ENCODE peak calls at places on chromosomes 6 and 20, in nine cellular contexts. One of them, this sample, is unnamed.
A peak's percentile ranks its signal among the peaks of the same experiment; 100 is the strongest.

GRCh38 chr6:159943101-159943632 is 25.7 kb upstream of the IGF2R start:
- DNase-seq in fibroblast of lung: peak; percentile 47
- DNase-seq in CD8-positive, alpha-beta T cell: no peak
- DNase-seq in neural progenitor cell: no peak
- DNase-seq in CD8-positive, alpha-beta memory T cell: no peak
- DNase-seq in testis: peak; percentile 62
- DNase-seq in Caco-2: no peak
- DNase-seq in AG04450: no peak
- DNase-seq in endothelial cell of umbilical vein: no peak
- DNase-seq in this sample: peak; percentile 69

GRCh38 chr6:6352772-6353171 is 32.3 kb upstream of the F13A1 start:
- DNase-seq in AG04450: no peak
- DNase-seq in CD8-positive, alpha-beta memory T cell: no peak
- DNase-seq in endothelial cell of umbilical vein: no peak
- DNase-seq in Caco-2: no peak
- DNase-seq in neural progenitor cell: no peak
- DNase-seq in fibroblast of lung: no peak
- DNase-seq in CD8-positive, alpha-beta T cell: no peak
- DNase-seq in testis: no peak
- DNase-seq in this sample: no peak

GRCh38 chr6:13554929-13555333 is 19.5 kb upstream of the SIRT5 start:
- DNase-seq in testis: no peak
- DNase-seq in CD8-positive, alpha-beta memory T cell: no peak
- DNase-seq in neural progenitor cell: peak; percentile 66
- DNase-seq in endothelial cell of umbilical vein: peak; percentile 70
- DNase-seq in AG04450: no peak
- DNase-seq in CD8-positive, alpha-beta T cell: no peak
- DNase-seq in Caco-2: no peak
- DNase-seq in fibroblast of lung: peak; percentile 59
- DNase-seq in this sample: no peak

GRCh38 chr20:4559106-4559505 is 162.6 kb upstream of the PRND start:
- DNase-seq in CD8-positive, alpha-beta T cell: no peak
- DNase-seq in fibroblast of lung: no peak
- DNase-seq in AG04450: no peak
- DNase-seq in neural progenitor cell: no peak
- DNase-seq in Caco-2: no peak
- DNase-seq in testis: no peak
- DNase-seq in endothelial cell of umbilical vein: no peak
- DNase-seq in CD8-positive, alpha-beta memory T cell: no peak
- DNase-seq in this sample: no peak

GRCh38 chr6:134035823-134036296 is 16.6 kb downstream of the SLC2A12 start:
- DNase-seq in Caco-2: no peak
- DNase-seq in AG04450: no peak
- DNase-seq in CD8-positive, alpha-beta T cell: no peak
- DNase-seq in CD8-positive, alpha-beta memory T cell: no peak
- DNase-seq in endothelial cell of umbilical vein: peak; percentile 19
- DNase-seq in testis: no peak
- DNase-seq in neural progenitor cell: no peak
- DNase-seq in fibroblast of lung: peak; percentile 92
- DNase-seq in this sample: peak; percentile 61

GRCh38 chr6:16725145-16725864 is 36.0 kb downstream of the ATXN1 start:
- DNase-seq in testis: no peak
- DNase-seq in CD8-positive, alpha-beta memory T cell: no peak
- DNase-seq in Caco-2: no peak
- DNase-seq in endothelial cell of umbilical vein: peak; percentile 96
- DNase-seq in AG04450: peak; percentile 71
- DNase-seq in CD8-positive, alpha-beta T cell: no peak
- DNase-seq in neural progenitor cell: no peak
- DNase-seq in fibroblast of lung: peak; percentile 81
- DNase-seq in this sample: no peak

GRCh38 chr6:48423640-48424365 is 312.8 kb upstream of the PTCHD4 start:
- DNase-seq in neural progenitor cell: no peak
- DNase-seq in fibroblast of lung: peak; percentile 56
- DNase-seq in CD8-positive, alpha-beta T cell: no peak
- DNase-seq in testis: no peak
- DNase-seq in AG04450: peak; percentile 7
- DNase-seq in CD8-positive, alpha-beta memory T cell: no peak
- DNase-seq in endothelial cell of umbilical vein: no peak
- DNase-seq in Caco-2: no peak
- DNase-seq in this sample: peak; percentile 10

GRCh38 chr6:106883808-106884262 is 90.7 kb downstream of the CD24 start:
- DNase-seq in endothelial cell of umbilical vein: no peak
- DNase-seq in CD8-positive, alpha-beta memory T cell: no peak
- DNase-seq in CD8-positive, alpha-beta T cell: no peak
- DNase-seq in neural progenitor cell: peak; percentile 26
- DNase-seq in AG04450: no peak
- DNase-seq in Caco-2: no peak
- DNase-seq in testis: no peak
- DNase-seq in fibroblast of lung: no peak
- DNase-seq in this sample: no peak

GRCh38 chr20:6700563-6701328 is 66.7 kb upstream of the BMP2 start:
- DNase-seq in endothelial cell of umbilical vein: peak; percentile 90
- DNase-seq in CD8-positive, alpha-beta T cell: no peak
- DNase-seq in testis: peak; percentile 20
- DNase-seq in fibroblast of lung: no peak
- DNase-seq in neural progenitor cell: no peak
- DNase-seq in AG04450: no peak
- DNase-seq in Caco-2: no peak
- DNase-seq in CD8-positive, alpha-beta memory T cell: no peak
- DNase-seq in this sample: no peak

GRCh38 chr6:79630883-79631799 is at the start of gene SH3BGRL2:
- DNase-seq in AG04450: peak; percentile 24
- DNase-seq in testis: peak; percentile 76
- DNase-seq in CD8-positive, alpha-beta T cell: peak; percentile 61
- DNase-seq in neural progenitor cell: peak; percentile 95
- DNase-seq in CD8-positive, alpha-beta memory T cell: no peak
- DNase-seq in fibroblast of lung: peak; percentile 74
- DNase-seq in Caco-2: peak; percentile 89
- DNase-seq in endothelial cell of umbilical vein: peak; percentile 81
- DNase-seq in this sample: peak; percentile 67

GRCh38 chr6:33277663-33278391 is 904 bp downstream of the B3GALT4 start:
- DNase-seq in neural progenitor cell: peak; percentile 29
- DNase-seq in AG04450: no peak
- DNase-seq in CD8-positive, alpha-beta memory T cell: peak; percentile 16
- DNase-seq in testis: no peak
- DNase-seq in fibroblast of lung: peak; percentile 11
- DNase-seq in CD8-positive, alpha-beta T cell: peak; percentile 63
- DNase-seq in endothelial cell of umbilical vein: no peak
- DNase-seq in Caco-2: peak; percentile 68
- DNase-seq in this sample: no peak

GRCh38 chr6:168865-169455 is 123.3 kb upstream of the DUSP22 start:
- DNase-seq in endothelial cell of umbilical vein: peak; percentile 37
- DNase-seq in fibroblast of lung: peak; percentile 38
- DNase-seq in Caco-2: no peak
- DNase-seq in neural progenitor cell: peak; percentile 49
- DNase-seq in AG04450: no peak
- DNase-seq in testis: no peak
- DNase-seq in CD8-positive, alpha-beta T cell: no peak
- DNase-seq in CD8-positive, alpha-beta memory T cell: no peak
- DNase-seq in this sample: no peak

DNA sequence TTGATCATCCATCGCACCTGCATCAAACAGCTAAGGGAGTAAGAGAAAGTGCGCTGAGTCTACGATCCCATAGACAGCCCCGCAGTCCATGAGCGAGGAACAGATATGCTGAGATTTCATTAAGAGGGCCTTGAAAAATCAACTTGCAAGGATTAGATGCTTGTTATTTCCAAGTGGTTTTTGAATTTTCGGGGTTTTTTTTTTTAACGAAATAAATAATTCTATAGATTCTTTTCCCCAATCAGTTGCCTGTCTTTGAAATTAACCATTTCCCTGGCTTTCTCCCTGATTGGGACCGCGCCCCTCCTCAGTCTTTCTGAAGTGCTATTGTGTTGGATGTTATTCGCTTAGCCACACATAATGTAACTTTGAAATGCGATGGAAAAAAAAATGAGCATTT is 48.6 kb downstream of the GNAS-AS1 start:
- DNase-seq in Caco-2: no peak
- DNase-seq in CD8-positive, alpha-beta memory T cell: no peak
- DNase-seq in AG04450: no peak
- DNase-seq in CD8-positive, alpha-beta T cell: no peak
- DNase-seq in fibroblast of lung: no peak
- DNase-seq in neural progenitor cell: no peak
- DNase-seq in testis: no peak
- DNase-seq in endothelial cell of umbilical vein: no peak
- DNase-seq in this sample: no peak
- H3K27me3 ChIP-seq in Caco-2: no peaks in the 10 kb centered on the region
- H3K27me3 ChIP-seq in CD8-positive, alpha-beta memory T cell: no peaks in the 10 kb centered on the region
- H3K27me3 ChIP-seq in AG04450: peaks cover 30% of the 10 kb centered on the region
- H3K27me3 ChIP-seq in CD8-positive, alpha-beta T cell: no peaks in the 10 kb centered on the region
- H3K27me3 ChIP-seq in fibroblast of lung: no peaks in the 10 kb centered on the region
- H3K27me3 ChIP-seq in neural progenitor cell: no peaks in the 10 kb centered on the region
- H3K27me3 ChIP-seq in testis: no peaks in the 10 kb centered on the region
- H3K27me3 ChIP-seq in endothelial cell of umbilical vein: no peaks in the 10 kb centered on the region
- H3K27me3 ChIP-seq in this sample: peaks cover 3% of the 10 kb centered on the region

DNA sequence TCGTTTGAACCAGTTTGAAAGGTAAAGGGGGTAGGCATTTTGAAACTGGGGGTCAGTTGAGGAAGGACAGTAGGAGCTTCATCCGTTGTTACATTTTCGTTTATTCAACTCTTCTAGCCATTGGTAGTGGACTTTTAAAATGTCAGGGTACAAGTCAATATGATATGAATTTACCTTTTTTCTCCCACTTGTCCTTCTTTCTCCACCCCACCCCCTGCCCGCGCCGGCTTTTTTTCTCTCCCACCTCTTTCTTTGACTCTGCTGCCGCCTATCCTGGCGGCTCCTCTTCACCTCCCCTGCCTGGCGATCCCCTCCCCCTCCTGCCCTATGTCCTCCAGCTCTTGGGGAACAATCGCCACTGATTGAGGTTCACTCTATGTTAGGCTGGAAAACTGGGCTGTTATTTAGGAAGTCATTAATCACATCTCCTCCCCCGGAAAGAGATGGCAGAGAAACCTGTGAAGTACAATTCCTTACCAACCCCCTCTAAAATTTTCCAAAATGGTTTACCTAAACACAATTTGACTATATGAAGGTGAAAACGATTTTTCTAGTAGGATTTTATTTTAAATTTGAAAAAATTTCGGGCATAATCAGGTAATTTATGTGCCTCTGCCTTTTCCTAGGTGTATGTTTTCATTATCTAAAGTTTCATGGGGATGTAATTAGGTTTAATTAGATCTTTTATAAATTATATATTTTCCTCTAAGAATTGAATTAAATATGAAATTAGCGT is 812 bp upstream of the LIN28B start:
- DNase-seq in endothelial cell of umbilical vein: no peak
- DNase-seq in CD8-positive, alpha-beta memory T cell: no peak
- DNase-seq in CD8-positive, alpha-beta T cell: no peak
- DNase-seq in fibroblast of lung: no peak
- DNase-seq in testis: no peak
- DNase-seq in Caco-2: peak; percentile 60
- DNase-seq in neural progenitor cell: peak; percentile 93
- DNase-seq in AG04450: no peak
- DNase-seq in this sample: no peak
- H3K4me3 ChIP-seq in endothelial cell of umbilical vein: no peak overlapping the region
- H3K4me3 ChIP-seq in CD8-positive, alpha-beta memory T cell: no peak overlapping the region
- H3K4me3 ChIP-seq in CD8-positive, alpha-beta T cell: no peak overlapping the region
- H3K4me3 ChIP-seq in fibroblast of lung: no peak overlapping the region
- H3K4me3 ChIP-seq in testis: no peak overlapping the region
- H3K4me3 ChIP-seq in Caco-2: peak overlapping the region; percentile 63
- H3K4me3 ChIP-seq in neural progenitor cell: peak overlapping the region; percentile 65
- H3K4me3 ChIP-seq in AG04450: no peak overlapping the region
- H3K4me3 ChIP-seq in this sample: no peak overlapping the region

GRCh38 chr20:35952480-35953410 is 1.6 kb downstream of the SCAND1 start:
- DNase-seq in Caco-2: no peak
- DNase-seq in AG04450: peak; percentile 23
- DNase-seq in CD8-positive, alpha-beta memory T cell: no peak
- DNase-seq in endothelial cell of umbilical vein: peak; percentile 27
- DNase-seq in fibroblast of lung: peak; percentile 44
- DNase-seq in CD8-positive, alpha-beta T cell: no peak
- DNase-seq in testis: no peak
- DNase-seq in neural progenitor cell: no peak
- DNase-seq in this sample: peak; percentile 20

GRCh38 chr20:35956616-35957015 is 2.3 kb upstream of the SCAND1 start:
- DNase-seq in CD8-positive, alpha-beta T cell: no peak
- DNase-seq in neural progenitor cell: no peak
- DNase-seq in Caco-2: no peak
- DNase-seq in testis: no peak
- DNase-seq in CD8-positive, alpha-beta memory T cell: no peak
- DNase-seq in fibroblast of lung: no peak
- DNase-seq in endothelial cell of umbilical vein: no peak
- DNase-seq in AG04450: no peak
- DNase-seq in this sample: no peak

GRCh38 chr20:35953411-35954199 is 697 bp downstream of the SCAND1 start:
- DNase-seq in neural progenitor cell: peak; percentile 69
- DNase-seq in endothelial cell of umbilical vein: peak; percentile 72
- DNase-seq in CD8-positive, alpha-beta T cell: peak; percentile 82
- DNase-seq in CD8-positive, alpha-beta memory T cell: peak; percentile 70
- DNase-seq in testis: peak; percentile 40
- DNase-seq in AG04450: no peak
- DNase-seq in Caco-2: peak; percentile 73
- DNase-seq in fibroblast of lung: peak; percentile 51
- DNase-seq in this sample: peak; percentile 18

GRCh38 chr20:35954200-35954906 is at the start of gene SCAND1:
- DNase-seq in fibroblast of lung: peak; percentile 95
- DNase-seq in CD8-positive, alpha-beta T cell: peak; percentile 96
- DNase-seq in CD8-positive, alpha-beta memory T cell: peak; percentile 96
- DNase-seq in endothelial cell of umbilical vein: peak; percentile 98
- DNase-seq in neural progenitor cell: peak; percentile 99
- DNase-seq in AG04450: peak; percentile 94
- DNase-seq in testis: peak; percentile 94
- DNase-seq in Caco-2: peak; percentile 100
- DNase-seq in this sample: peak; percentile 91

DNA sequence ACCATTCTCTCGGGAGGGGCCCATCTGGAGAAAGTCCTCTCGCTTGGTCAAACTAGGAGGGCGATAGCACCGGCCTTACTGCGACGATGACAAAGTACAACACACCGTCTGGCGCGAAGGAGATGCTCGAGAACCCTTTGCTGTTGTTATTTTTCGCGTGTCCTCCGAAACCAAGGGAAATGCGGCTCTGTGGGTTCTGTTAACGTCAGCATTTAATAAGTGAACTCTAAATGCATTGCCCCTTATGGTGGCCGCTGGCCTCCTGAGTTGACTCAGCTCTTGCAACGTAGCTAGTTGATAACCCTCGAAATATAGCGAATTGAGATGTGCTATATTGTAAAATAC is 577 bp upstream of the SCAND1 start:
- DNase-seq in CD8-positive, alpha-beta T cell: no peak
- DNase-seq in fibroblast of lung: peak; percentile 35
- DNase-seq in AG04450: no peak
- DNase-seq in testis: no peak
- DNase-seq in CD8-positive, alpha-beta memory T cell: peak; percentile 15
- DNase-seq in Caco-2: no peak
- DNase-seq in neural progenitor cell: no peak
- DNase-seq in endothelial cell of umbilical vein: no peak
- DNase-seq in this sample: peak; percentile 38
- H3K27me3 ChIP-seq in CD8-positive, alpha-beta T cell: no peaks in the 10 kb centered on the region
- H3K27me3 ChIP-seq in fibroblast of lung: no peaks in the 10 kb centered on the region
- H3K27me3 ChIP-seq in AG04450: no peaks in the 10 kb centered on the region
- H3K27me3 ChIP-seq in testis: no peaks in the 10 kb centered on the region
- H3K27me3 ChIP-seq in CD8-positive, alpha-beta memory T cell: no peaks in the 10 kb centered on the region
- H3K27me3 ChIP-seq in Caco-2: no peaks in the 10 kb centered on the region
- H3K27me3 ChIP-seq in neural progenitor cell: no peaks in the 10 kb centered on the region
- H3K27me3 ChIP-seq in endothelial cell of umbilical vein: peaks cover under 1% of the 10 kb centered on the region
- H3K27me3 ChIP-seq in this sample: no peaks in the 10 kb centered on the region

DNA sequence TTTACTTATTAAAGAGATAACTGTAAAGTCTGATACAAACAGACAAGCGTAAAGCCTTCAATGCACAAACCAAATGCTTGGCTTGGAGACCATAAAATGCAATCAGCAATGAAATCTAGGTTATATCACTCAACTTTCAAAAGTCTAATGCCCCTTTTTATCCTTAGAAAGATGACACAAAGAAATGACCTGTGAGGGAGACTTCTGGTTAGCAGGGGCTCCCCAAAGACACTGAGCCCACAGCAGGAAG is 88.4 kb downstream of the HIVEP2 start:
- DNase-seq in AG04450: no peak
- DNase-seq in testis: no peak
- DNase-seq in CD8-positive, alpha-beta memory T cell: no peak
- DNase-seq in CD8-positive, alpha-beta T cell: no peak
- DNase-seq in Caco-2: no peak
- DNase-seq in neural progenitor cell: no peak
- DNase-seq in fibroblast of lung: no peak
- DNase-seq in endothelial cell of umbilical vein: no peak
- DNase-seq in this sample: no peak
- H3K4me3 ChIP-seq in AG04450: no peak overlapping the region
- H3K4me3 ChIP-seq in testis: no peak overlapping the region
- H3K4me3 ChIP-seq in CD8-positive, alpha-beta memory T cell: peak overlapping the region; percentile 52
- H3K4me3 ChIP-seq in CD8-positive, alpha-beta T cell: peak overlapping the region; percentile 48
- H3K4me3 ChIP-seq in Caco-2: no peak overlapping the region
- H3K4me3 ChIP-seq in neural progenitor cell: no peak overlapping the region
- H3K4me3 ChIP-seq in fibroblast of lung: no peak overlapping the region
- H3K4me3 ChIP-seq in endothelial cell of umbilical vein: no peak overlapping the region
- H3K4me3 ChIP-seq in this sample: no peak overlapping the region

This sample was measured in brain microvascular endothelial cell.